ENCODE peak calls at places on chromosomes 3 and 15, in seven cellular contexts. E, W, O, J, Z, K and D are unnamed samples.

GRCh38 chr3:146161725-146162047 is 702 bp upstream of the PLOD2 start:
- DNase-seq in J (no peak), E (peak; percentile 72), W (peak; percentile 59), Z (peak; percentile 63), K (no peak), O (no peak), D (no peak)

GRCh38 chr3:43612439-43612838 is 9.4 kb downstream of the ANO10 start:
- DNase-seq in K (no peak), E (no peak), O (no peak), J (no peak), W (no peak), Z (no peak), D (no peak)

GRCh38 chr3:47024932-47025331 is 45.5 kb downstream of the NBEAL2 start:
- DNase-seq in E (peak; percentile 47), J (no peak), Z (peak; percentile 59), O (no peak), W (no peak), K (no peak), D (peak; percentile 23)

GRCh38 chr3:10248984-10249748 is 907 bp downstream of the TATDN2 start:
- DNase-seq in J (peak; percentile 48), Z (peak; percentile 2), O (peak; percentile 34), K (no peak), W (peak; percentile 52), E (peak; percentile 16), D (peak; percentile 36)

GRCh38 chr3:11749486-11749885 is 97.2 kb downstream of the TAMM41 start:
- DNase-seq in K (no peak), W (no peak), J (no peak), Z (no peak), O (no peak), E (no peak), D (no peak)

GRCh38 chr3:127975630-127976029 is 60.6 kb downstream of the KBTBD12 start:
- DNase-seq in O (no peak), E (no peak), K (no peak), J (no peak), Z (no peak), W (no peak), D (no peak)

GRCh38 chr3:107942244-107942643 is 148.6 kb downstream of the CD47 start:
- DNase-seq in J (no peak), K (no peak), E (peak; percentile 40), Z (peak; percentile 13), O (no peak), W (no peak), D (peak; percentile 79)

GRCh38 chr3:41369838-41370237 is 170.5 kb downstream of the CTNNB1 start:
- DNase-seq in J (no peak), E (no peak), O (no peak), W (no peak), Z (no peak), K (no peak), D (no peak)

GRCh38 chr15:39581501-39582285 is 814 bp downstream of the THBS1 start:
- DNase-seq in E (peak; percentile 42), W (peak; percentile 79), K (no peak), Z (peak; percentile 65), J (no peak), O (peak; percentile 16), D (peak; percentile 80)

DNA sequence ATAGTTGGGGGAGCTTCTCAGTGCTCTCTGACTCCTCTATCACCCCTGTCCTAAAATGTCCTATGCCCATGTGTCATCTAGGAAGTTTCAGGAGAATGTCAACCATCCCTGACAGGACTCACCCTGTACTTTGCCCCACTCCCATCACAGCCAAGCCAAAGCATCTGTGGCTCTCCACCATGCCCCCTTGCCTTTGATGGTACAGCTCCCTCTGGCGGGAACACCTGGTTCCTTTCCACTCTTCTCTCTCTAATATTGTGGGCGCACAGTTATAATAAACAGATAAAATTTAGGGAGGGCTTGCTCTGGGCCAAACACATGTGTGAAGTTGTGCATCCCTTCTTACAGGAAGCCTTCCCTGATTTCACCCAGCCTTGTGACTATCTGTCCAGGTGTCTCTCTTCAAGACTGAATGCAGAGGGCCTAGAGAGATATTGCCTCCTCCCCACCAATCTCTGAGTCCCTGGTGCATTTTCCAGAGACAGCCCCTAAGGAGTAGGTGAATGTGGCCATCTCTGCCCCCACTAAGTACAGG is 62.8 kb downstream of the ISG20 start:
- DNase-seq in J (peak; percentile 60), W (peak; percentile 33), Z (no peak), K (peak; percentile 15), O (peak; percentile 45), E (no peak), D (no peak)
- TF ChIP-seq CTCF in J (peak; percentile 82), W (peak; percentile 20), Z (peak; percentile 43), K (peak; percentile 69), O (peak; percentile 72), E (peak; percentile 9), D (peak; percentile 62)

GRCh38 chr3:106485202-106485601 is 616.4 kb upstream of the CBLB start:
- DNase-seq in E (no peak), K (no peak), O (no peak), W (no peak), J (no peak), Z (peak; percentile 13), D (no peak)
- H4K20me1 ChIP-seq in E (no peaks in the 10 kb centered on the region), K (no peaks in the 10 kb centered on the region), O (no peaks in the 10 kb centered on the region), W (no peaks in the 10 kb centered on the region), J (no peaks in the 10 kb centered on the region), Z (no peaks in the 10 kb centered on the region), D (no peaks in the 10 kb centered on the region)

DNA sequence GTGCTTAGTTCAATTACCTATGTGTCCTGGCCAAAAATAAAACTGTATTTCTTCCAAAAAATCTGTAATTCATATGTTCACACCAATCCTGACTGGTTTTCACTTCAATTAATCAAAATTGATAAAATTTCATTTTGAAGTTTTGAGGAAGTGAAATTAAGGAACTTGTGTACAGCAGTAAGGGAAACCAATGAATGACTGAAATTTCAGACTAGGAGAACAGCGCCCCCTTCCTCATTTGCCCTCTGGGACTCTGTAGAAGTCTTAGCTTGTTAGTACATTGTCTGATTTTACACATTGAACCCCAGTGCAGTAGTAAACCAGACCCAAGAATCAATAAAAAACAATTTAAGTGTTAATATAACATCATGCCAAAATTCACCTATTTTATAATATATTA is 495.3 kb upstream of the AGTR1 start:
- DNase-seq in W (no peak), O (no peak), Z (no peak), K (no peak), E (no peak), J (peak; percentile 1), D (no peak)
- TF ChIP-seq CTCF in W (no peak), O (no peak), Z (no peak), K (no peak), E (no peak), J (peak; percentile 52), D (no peak)

GRCh38 chr3:184508938-184509337 is 52.6 kb upstream of the EPHB3 start:
- DNase-seq in O (no peak), J (no peak), E (no peak), K (no peak), Z (no peak), W (no peak), D (no peak)

GRCh38 chr3:184512621-184513020 is 49.0 kb upstream of the EPHB3 start:
- DNase-seq in J (no peak), K (no peak), O (peak; percentile 5), E (no peak), Z (no peak), W (no peak), D (no peak)

GRCh38 chr3:184514151-184514490 is 47.5 kb upstream of the EPHB3 start:
- DNase-seq in W (no peak), J (no peak), Z (no peak), K (no peak), O (no peak), E (no peak), D (no peak)

GRCh38 chr3:184511741-184512140 is 49.8 kb upstream of the EPHB3 start:
- DNase-seq in E (no peak), K (no peak), J (no peak), W (no peak), Z (no peak), O (no peak), D (no peak)

GRCh38 chr3:184513276-184514150 is 48.1 kb upstream of the EPHB3 start:
- DNase-seq in K (peak; percentile 69), O (peak; percentile 90), Z (peak; percentile 67), W (peak; percentile 93), E (peak; percentile 63), J (peak; percentile 65), D (peak; percentile 63)
- H4K20me1 ChIP-seq in K (no peaks in the 10 kb centered on the region), O (no peaks in the 10 kb centered on the region), Z (no peaks in the 10 kb centered on the region), W (no peaks in the 10 kb centered on the region), E (no peaks in the 10 kb centered on the region), J (no peaks in the 10 kb centered on the region), D (no peaks in the 10 kb centered on the region)

GRCh38 chr15:79045041-79045440 is 45.5 kb downstream of the RASGRF1 start:
- DNase-seq in K (no peak), O (no peak), Z (no peak), J (no peak), E (no peak), W (no peak), D (no peak)

GRCh38 chr15:79046691-79047404 is 43.7 kb downstream of the RASGRF1 start:
- DNase-seq in K (no peak), J (no peak), E (no peak), W (no peak), Z (no peak), O (no peak), D (no peak)

GRCh38 chr15:79049416-79049815 is 41.2 kb downstream of the RASGRF1 start:
- DNase-seq in O (no peak), J (no peak), W (no peak), Z (no peak), K (no peak), E (no peak), D (no peak)

GRCh38 chr15:79050341-79050740 is 40.2 kb downstream of the RASGRF1 start:
- DNase-seq in W (no peak), O (no peak), E (no peak), K (no peak), Z (no peak), J (no peak), D (no peak)

GRCh38 chr15:79047676-79048439 is 42.7 kb downstream of the RASGRF1 start:
- DNase-seq in W (no peak), K (no peak), Z (no peak), E (no peak), O (no peak), J (no peak), D (no peak)
- TF ChIP-seq CTCF in W (no peak), K (no peak), Z (no peak), E (no peak), O (no peak), J (no peak), D (no peak)

DNA sequence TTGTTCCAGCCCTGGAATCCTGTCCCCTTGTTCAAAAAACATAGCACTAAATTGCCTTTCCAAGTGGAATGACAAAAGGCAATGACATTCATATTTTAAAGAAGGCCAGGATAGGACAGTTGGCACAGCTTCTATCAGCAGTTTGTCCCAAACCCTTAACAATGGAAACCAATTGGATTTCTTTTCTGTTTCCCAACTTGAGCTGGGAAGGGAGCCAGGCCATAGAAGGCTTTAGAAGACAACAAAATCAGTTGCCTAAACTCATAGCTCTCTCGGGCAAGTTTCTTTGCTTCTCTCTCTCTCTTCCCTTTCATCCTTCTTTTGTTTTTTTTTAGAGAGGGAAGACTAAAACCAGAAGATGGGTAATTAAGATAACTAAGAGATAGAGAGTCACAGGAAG is 227.7 kb upstream of the TPRG1 start:
- DNase-seq in Z (no peak), J (no peak), W (no peak), O (no peak), K (no peak), E (no peak), D (no peak)
- H4K20me1 ChIP-seq in Z (no peaks in the 10 kb centered on the region), J (no peaks in the 10 kb centered on the region), W (no peaks in the 10 kb centered on the region), O (no peaks in the 10 kb centered on the region), K (no peaks in the 10 kb centered on the region), E (no peaks in the 10 kb centered on the region), D (no peaks in the 10 kb centered on the region)

GRCh38 chr3:50627407-50628051 is 10.6 kb downstream of the MAPKAPK3 start:
- DNase-seq in E (peak; percentile 79), O (no peak), J (no peak), W (no peak), K (peak; percentile 88), Z (peak; percentile 69), D (peak; percentile 91)
- TF ChIP-seq CTCF in E (peak; percentile 31), O (no peak), J (peak; percentile 38), W (no peak), K (peak; percentile 60), Z (peak; percentile 45), D (peak; percentile 55)